ENCODE peak calls at places on chromosomes 1 and 21, in eight cellular contexts. L is choroid plexus epithelial cell, D is NCI-H1417, G is LoVo, V is breast epithelium, T is COR-L47, O is EH, E is foreskin fibroblast. Y is an unnamed sample.

GRCh38 chr21:32456497-32456918 is 44.0 kb downstream of the EVA1C start:
- DNase-seq in L (peak), D (no peak), G (peak), V (no peak), T (no peak), O (peak), E (peak), Y (peak)

GRCh38 chr1:40703316-40703715 is 11.8 kb downstream of the NFYC start:
- DNase-seq in L (peak), D (no peak), G (no peak), V (no peak), T (no peak), O (peak), E (peak), Y (peak)

GRCh38 chr1:209720326-209720725 is 15.7 kb downstream of the HSD11B1 start:
- DNase-seq in L (peak), D (no peak), G (no peak), V (no peak), T (no peak), O (peak), E (no peak), Y (peak)

GRCh38 chr1:67348586-67349252 is 41.0 kb downstream of the IL12RB2 start:
- DNase-seq in L (no peak), D (peak), G (no peak), V (no peak), T (no peak), O (no peak), E (no peak), Y (no peak)

GRCh38 chr21:42375966-42376337 is 9.6 kb upstream of the TFF1 start:
- DNase-seq in L (no peak), D (no peak), G (no peak), V (no peak), T (no peak), O (no peak), E (no peak), Y (no peak)

GRCh38 chr1:42931911-42932422 is 26.7 kb downstream of the SLC2A1 start:
- DNase-seq in L (no peak), D (peak), G (no peak), V (peak), T (no peak), O (no peak), E (no peak), Y (no peak)

GRCh38 chr1:94729287-94729686 is 90.9 kb upstream of the SLC44A3 start:
- DNase-seq in L (peak), D (no peak), G (no peak), V (no peak), T (no peak), O (peak), E (peak), Y (peak)

GRCh38 chr1:100404816-100405215 is 52.5 kb downstream of the CDC14A start:
- DNase-seq in L (no peak), D (no peak), G (no peak), V (no peak), T (no peak), O (peak), E (peak), Y (no peak)

GRCh38 chr21:44484498-44485253 is 29.4 kb downstream of the LRRC3 start:
- DNase-seq in L (no peak), D (no peak), G (no peak), V (no peak), T (no peak), O (no peak), E (no peak), Y (no peak)

GRCh38 chr1:53449026-53449425 is 10.2 kb upstream of the DMRTB1 start:
- DNase-seq in L (peak), D (no peak), G (peak), V (no peak), T (no peak), O (peak), E (peak), Y (peak)

GRCh38 chr1:62038594-62039284 is 155.9 kb upstream of the L1TD1 start:
- DNase-seq in L (no peak), D (no peak), G (no peak), V (no peak), T (no peak), O (no peak), E (no peak), Y (no peak)

GRCh38 chr1:197675475-197676324 is 99.6 kb downstream of the DENND1B start:
- DNase-seq in L (peak), D (peak), G (no peak), V (peak), T (no peak), O (peak), E (peak), Y (peak)

GRCh38 chr1:115539061-115539460 is 102.7 kb upstream of the VANGL1 start:
- DNase-seq in L (peak), D (no peak), G (no peak), V (no peak), T (no peak), O (no peak), E (no peak), Y (peak)

GRCh38 chr1:183306317-183307042 is 111.7 kb downstream of the NMNAT2 start:
- DNase-seq in L (peak), D (no peak), G (no peak), V (no peak), T (no peak), O (no peak), E (no peak), Y (no peak)

GRCh38 chr1:107198581-107198980 is 57.7 kb downstream of the NTNG1 start:
- DNase-seq in L (no peak), D (peak), G (no peak), V (no peak), T (peak), O (no peak), E (peak), Y (peak)

GRCh38 chr1:242811092-242811840 is 286.8 kb upstream of the PLD5 start:
- DNase-seq in L (no peak), D (no peak), G (peak), V (no peak), T (no peak), O (no peak), E (no peak), Y (no peak)

GRCh38 chr1:62076286-62076685 is 118.4 kb upstream of the L1TD1 start:
- DNase-seq in L (peak), D (peak), G (peak), V (no peak), T (no peak), O (peak), E (peak), Y (peak)

GRCh38 chr1:218945050-218945449 is 228.6 kb upstream of the LYPLAL1 start:
- DNase-seq in L (peak), D (no peak), G (no peak), V (no peak), T (no peak), O (no peak), E (peak), Y (peak)

GRCh38 chr1:116375165-116375883 is 2.3 kb downstream of the ATP1A1 start:
- DNase-seq in L (peak), D (no peak), G (no peak), V (no peak), T (no peak), O (peak), E (peak), Y (peak)

GRCh38 chr1:156733989-156734584 is 5.5 kb upstream of the ISG20L2 start:
- DNase-seq in L (no peak), D (no peak), G (no peak), V (no peak), T (no peak), O (no peak), E (no peak), Y (no peak)

GRCh38 chr21:45486443-45487160 is 55.6 kb downstream of the SLC19A1 start:
- DNase-seq in L (no peak), D (no peak), G (no peak), V (no peak), T (no peak), O (no peak), E (no peak), Y (no peak)